ENCODE peak calls at places on chromosomes 16 and 17, in eight cellular contexts. One of them, this sample, is unnamed.

GRCh38 chr16:76157629-76158028 is 119.6 kb upstream of the CNTNAP4 start:
- DNase-seq in IMR-90: no peak
- DNase-seq in GM12892: no peak
- DNase-seq in HCT116: no peak
- DNase-seq in A549: no peak
- DNase-seq in stomach: no peak
- DNase-seq in heart left ventricle: no peak
- DNase-seq in gastrocnemius medialis: no peak
- DNase-seq in this sample: no peak

GRCh38 chr16:68275611-68276191 is 11.4 kb downstream of the SLC7A6 start:
- DNase-seq in HCT116: no peak
- DNase-seq in stomach: no peak
- DNase-seq in gastrocnemius medialis: no peak
- DNase-seq in heart left ventricle: no peak
- DNase-seq in GM12892: peak; percentile 51
- DNase-seq in IMR-90: no peak
- DNase-seq in A549: no peak
- DNase-seq in this sample: no peak

GRCh38 chr16:67539691-67540635 is 11.3 kb downstream of the RIPOR1 start:
- DNase-seq in IMR-90: no peak
- DNase-seq in GM12892: peak; percentile 13
- DNase-seq in A549: no peak
- DNase-seq in heart left ventricle: no peak
- DNase-seq in stomach: no peak
- DNase-seq in HCT116: no peak
- DNase-seq in gastrocnemius medialis: no peak
- DNase-seq in this sample: no peak

GRCh38 chr16:28990375-28991040 is 5.7 kb downstream of the LAT start:
- DNase-seq in HCT116: no peak
- DNase-seq in gastrocnemius medialis: no peak
- DNase-seq in stomach: no peak
- DNase-seq in IMR-90: no peak
- DNase-seq in heart left ventricle: no peak
- DNase-seq in GM12892: no peak
- DNase-seq in A549: no peak
- DNase-seq in this sample: no peak

GRCh38 chr17:50043290-50044148 is 12.4 kb upstream of the ITGA3 start:
- DNase-seq in IMR-90: no peak
- DNase-seq in A549: no peak
- DNase-seq in stomach: peak; percentile 69
- DNase-seq in HCT116: no peak
- DNase-seq in gastrocnemius medialis: no peak
- DNase-seq in GM12892: no peak
- DNase-seq in heart left ventricle: peak; percentile 54
- DNase-seq in this sample: no peak

GRCh38 chr17:57102122-57102521 is 17.1 kb downstream of the AKAP1 start:
- DNase-seq in GM12892: no peak
- DNase-seq in stomach: no peak
- DNase-seq in gastrocnemius medialis: no peak
- DNase-seq in IMR-90: no peak
- DNase-seq in A549: no peak
- DNase-seq in heart left ventricle: no peak
- DNase-seq in HCT116: no peak
- DNase-seq in this sample: no peak

GRCh38 chr16:57781349-57781740 is 20.9 kb downstream of the KIFC3 start:
- DNase-seq in IMR-90: no peak
- DNase-seq in A549: no peak
- DNase-seq in stomach: no peak
- DNase-seq in heart left ventricle: no peak
- DNase-seq in gastrocnemius medialis: no peak
- DNase-seq in GM12892: no peak
- DNase-seq in HCT116: no peak
- DNase-seq in this sample: no peak

GRCh38 chr16:56606071-56606687 is 2.2 kb upstream of the MT2A start:
- DNase-seq in heart left ventricle: peak; percentile 46
- DNase-seq in gastrocnemius medialis: no peak
- DNase-seq in IMR-90: peak; percentile 79
- DNase-seq in A549: peak; percentile 78
- DNase-seq in HCT116: peak; percentile 48
- DNase-seq in GM12892: no peak
- DNase-seq in stomach: no peak
- DNase-seq in this sample: peak; percentile 27

GRCh38 chr17:55458977-55459376 is 37.3 kb upstream of the MMD start:
- DNase-seq in IMR-90: peak; percentile 89
- DNase-seq in gastrocnemius medialis: no peak
- DNase-seq in heart left ventricle: no peak
- DNase-seq in stomach: no peak
- DNase-seq in A549: peak; percentile 61
- DNase-seq in GM12892: no peak
- DNase-seq in HCT116: peak; percentile 49
- DNase-seq in this sample: no peak

GRCh38 chr17:45261577-45262515 is at the start of gene SPATA32:
- DNase-seq in stomach: peak; percentile 73
- DNase-seq in GM12892: peak; percentile 80
- DNase-seq in HCT116: no peak
- DNase-seq in gastrocnemius medialis: no peak
- DNase-seq in IMR-90: peak; percentile 29
- DNase-seq in heart left ventricle: peak; percentile 82
- DNase-seq in A549: no peak
- DNase-seq in this sample: peak; percentile 42

GRCh38 chr16:50152807-50153647 is at the start of gene TENT4B:
- DNase-seq in A549: peak; percentile 89
- DNase-seq in stomach: peak; percentile 87
- DNase-seq in gastrocnemius medialis: peak; percentile 75
- DNase-seq in GM12892: peak; percentile 87
- DNase-seq in heart left ventricle: peak; percentile 91
- DNase-seq in IMR-90: peak; percentile 66
- DNase-seq in HCT116: peak; percentile 61
- DNase-seq in this sample: peak; percentile 89

GRCh38 chr16:28180660-28181556 is 30.9 kb downstream of the XPO6 start:
- DNase-seq in IMR-90: peak; percentile 70
- DNase-seq in heart left ventricle: no peak
- DNase-seq in HCT116: no peak
- DNase-seq in A549: no peak
- DNase-seq in stomach: no peak
- DNase-seq in GM12892: no peak
- DNase-seq in gastrocnemius medialis: no peak
- DNase-seq in this sample: no peak

GRCh38 chr16:3150346-3151218 is 15.8 kb downstream of the ZNF213 start:
- DNase-seq in stomach: peak; percentile 98
- DNase-seq in IMR-90: peak; percentile 92
- DNase-seq in GM12892: peak; percentile 96
- DNase-seq in heart left ventricle: peak; percentile 96
- DNase-seq in A549: peak; percentile 97
- DNase-seq in gastrocnemius medialis: peak; percentile 88
- DNase-seq in HCT116: peak; percentile 92
- DNase-seq in this sample: peak; percentile 98

GRCh38 chr16:3149630-3150345 is 15.0 kb downstream of the ZNF213 start:
- DNase-seq in A549: peak; percentile 83
- DNase-seq in IMR-90: peak; percentile 42
- DNase-seq in GM12892: peak; percentile 79
- DNase-seq in stomach: peak; percentile 73
- DNase-seq in HCT116: no peak
- DNase-seq in heart left ventricle: peak; percentile 85
- DNase-seq in gastrocnemius medialis: no peak
- DNase-seq in this sample: peak; percentile 86

GRCh38 chr16:3152273-3153076 is 17.6 kb downstream of the ZNF213 start:
- DNase-seq in stomach: peak; percentile 86
- DNase-seq in HCT116: peak; percentile 89
- DNase-seq in gastrocnemius medialis: peak; percentile 81
- DNase-seq in A549: peak; percentile 96
- DNase-seq in GM12892: no peak
- DNase-seq in heart left ventricle: peak; percentile 82
- DNase-seq in IMR-90: peak; percentile 90
- DNase-seq in this sample: peak; percentile 92

GRCh38 chr16:3153077-3153368 is 18.2 kb downstream of the ZNF213 start:
- DNase-seq in HCT116: no peak
- DNase-seq in A549: no peak
- DNase-seq in gastrocnemius medialis: no peak
- DNase-seq in IMR-90: no peak
- DNase-seq in GM12892: no peak
- DNase-seq in stomach: no peak
- DNase-seq in heart left ventricle: no peak
- DNase-seq in this sample: no peak

GRCh38 chr16:3152022-3152272 is 17.1 kb downstream of the ZNF213 start:
- DNase-seq in GM12892: no peak
- DNase-seq in HCT116: no peak
- DNase-seq in stomach: no peak
- DNase-seq in gastrocnemius medialis: no peak
- DNase-seq in heart left ventricle: no peak
- DNase-seq in A549: no peak
- DNase-seq in IMR-90: no peak
- DNase-seq in this sample: no peak
- TF ChIP-seq POLR2A in GM12892: no peak
- TF ChIP-seq POLR2A in HCT116: no peak
- TF ChIP-seq POLR2A in stomach: no peak
- TF ChIP-seq POLR2A in gastrocnemius medialis: no peak
- TF ChIP-seq POLR2A in heart left ventricle: no peak
- TF ChIP-seq POLR2A in A549: no peak
- TF ChIP-seq POLR2A in IMR-90: no peak
- TF ChIP-seq POLR2A in this sample: no peak

DNA sequence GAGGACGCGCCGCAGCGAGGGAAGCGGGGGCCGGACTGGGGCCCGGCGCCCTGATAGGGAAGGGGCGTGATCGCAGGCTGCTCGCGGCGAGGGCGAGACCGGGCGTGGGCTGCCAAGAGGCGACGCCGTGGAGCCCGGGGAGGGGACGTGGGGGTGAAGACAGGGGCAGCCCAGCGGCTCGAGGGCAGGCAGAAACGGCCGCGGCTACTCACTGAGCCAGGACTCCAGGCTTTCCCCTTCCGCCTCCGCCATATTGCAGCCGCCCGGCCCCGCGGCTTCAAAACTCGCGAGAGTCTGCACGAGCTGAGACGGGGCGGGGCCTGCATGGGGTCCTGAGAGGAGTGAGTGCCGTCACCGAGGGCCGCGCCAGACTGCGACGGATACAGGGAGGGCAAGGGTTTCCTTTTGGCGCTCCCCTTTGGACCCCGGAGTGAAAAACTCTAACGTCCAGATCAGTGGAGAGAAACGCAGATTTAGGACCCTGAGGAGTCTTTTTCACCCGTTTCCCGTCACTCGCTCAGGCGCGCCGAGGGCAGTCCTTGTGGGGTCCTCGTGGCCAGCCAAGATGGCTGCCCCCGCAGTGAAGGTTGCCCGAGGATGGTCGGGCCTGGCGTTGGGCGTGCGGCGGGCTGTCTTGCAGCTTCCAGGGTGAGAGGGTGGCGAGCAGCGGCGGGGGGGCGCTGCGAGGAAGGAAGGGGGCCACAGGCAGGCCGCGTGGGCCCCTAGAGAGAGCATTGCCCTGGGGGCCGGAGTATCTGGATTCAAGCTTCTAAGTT is at the start of the genes GGA3 and MRPS7:
- DNase-seq in gastrocnemius medialis: peak; percentile 93
- DNase-seq in IMR-90: peak; percentile 90
- DNase-seq in heart left ventricle: peak; percentile 98
- DNase-seq in GM12892: peak; percentile 94
- DNase-seq in A549: peak; percentile 96
- DNase-seq in stomach: peak; percentile 95
- DNase-seq in HCT116: peak; percentile 89
- DNase-seq in this sample: peak; percentile 97
- TF ChIP-seq POLR2A in gastrocnemius medialis: peak; percentile 75
- TF ChIP-seq POLR2A in IMR-90: peak; percentile 89
- TF ChIP-seq POLR2A in heart left ventricle: no peak
- TF ChIP-seq POLR2A in GM12892: peak; percentile 86
- TF ChIP-seq POLR2A in A549: peak; percentile 91
- TF ChIP-seq POLR2A in stomach: no peak
- TF ChIP-seq POLR2A in HCT116: no peak
- TF ChIP-seq POLR2A in this sample: peak; percentile 92

DNA sequence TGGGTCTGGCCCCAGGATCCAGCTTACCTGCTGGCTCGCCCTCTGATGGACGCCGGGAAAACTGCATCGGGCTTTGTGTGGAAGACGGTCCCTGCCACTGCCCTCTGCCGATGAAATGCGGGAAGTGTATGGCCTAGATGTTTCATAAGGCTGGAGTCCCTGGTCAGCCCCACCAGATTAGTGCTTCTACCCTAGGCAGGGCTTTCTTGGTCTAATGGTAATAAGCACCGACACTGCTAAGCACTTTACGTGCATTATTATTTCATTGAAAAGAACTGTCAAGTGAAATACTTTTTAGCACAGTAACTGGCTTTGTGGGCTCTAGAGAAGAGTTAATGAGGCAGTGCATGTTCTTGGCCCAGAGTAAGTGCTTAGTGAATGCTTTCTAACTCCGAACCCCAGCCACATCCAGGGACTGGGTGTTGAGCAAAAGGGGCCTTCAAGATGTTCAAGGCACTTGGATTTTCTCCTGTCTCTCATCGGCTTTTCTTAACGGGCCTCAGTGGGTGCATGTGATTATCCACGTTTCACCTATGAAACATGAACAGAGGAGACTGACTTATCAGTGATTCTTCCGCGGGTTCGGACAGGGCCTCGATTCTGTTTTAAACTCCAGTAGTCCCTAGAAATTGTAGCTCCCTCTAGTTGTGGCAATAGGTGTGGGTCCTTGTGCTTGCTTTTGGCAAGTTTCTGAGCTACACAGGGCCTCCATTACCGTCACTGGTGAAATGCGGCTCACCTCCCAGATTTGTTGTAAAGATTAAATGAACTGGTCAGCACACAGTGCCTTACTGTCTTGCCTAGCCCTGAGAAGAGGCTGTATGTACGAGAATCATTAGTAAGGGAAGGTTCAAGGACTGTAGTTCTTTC is 6.6 kb downstream of the TRAF4 start:
- DNase-seq in GM12892: peak; percentile 62
- DNase-seq in stomach: peak; percentile 97
- DNase-seq in IMR-90: peak; percentile 90
- DNase-seq in heart left ventricle: peak; percentile 94
- DNase-seq in HCT116: peak; percentile 85
- DNase-seq in gastrocnemius medialis: peak; percentile 90
- DNase-seq in A549: peak; percentile 96
- DNase-seq in this sample: peak; percentile 91
- TF ChIP-seq POLR2A in GM12892: peak; percentile 42
- TF ChIP-seq POLR2A in stomach: no peak
- TF ChIP-seq POLR2A in IMR-90: no peak
- TF ChIP-seq POLR2A in heart left ventricle: no peak
- TF ChIP-seq POLR2A in HCT116: no peak
- TF ChIP-seq POLR2A in gastrocnemius medialis: no peak
- TF ChIP-seq POLR2A in A549: no peak
- TF ChIP-seq POLR2A in this sample: no peak

GRCh38 chr16:30737794-30738648 is 10.2 kb upstream of the PHKG2 start:
- DNase-seq in heart left ventricle: no peak
- DNase-seq in gastrocnemius medialis: no peak
- DNase-seq in GM12892: no peak
- DNase-seq in stomach: no peak
- DNase-seq in A549: no peak
- DNase-seq in HCT116: no peak
- DNase-seq in IMR-90: no peak
- DNase-seq in this sample: no peak
- TF ChIP-seq POLR2A in heart left ventricle: no peak
- TF ChIP-seq POLR2A in gastrocnemius medialis: no peak
- TF ChIP-seq POLR2A in GM12892: no peak
- TF ChIP-seq POLR2A in stomach: no peak
- TF ChIP-seq POLR2A in A549: no peak
- TF ChIP-seq POLR2A in HCT116: no peak
- TF ChIP-seq POLR2A in IMR-90: no peak
- TF ChIP-seq POLR2A in this sample: no peak

This sample was measured in erythroblast.